ENCODE peak calls at places on chromosomes 11 and 22, in six cellular contexts. One of them, this sample, is unnamed.
A peak's percentile ranks its signal among the peaks of the same experiment; 100 is the strongest.

GRCh38 chr22:22802346-22802970 is 85.2 kb upstream of the IGLL5 start:
- DNase-seq in K562: peak; percentile 91
- DNase-seq in GM12892: no peak
- DNase-seq in HepG2: no peak
- DNase-seq in GM12878: no peak
- DNase-seq in H1: peak; percentile 42
- DNase-seq in this sample: no peak

GRCh38 chr11:111700186-111700585 is 66.0 kb downstream of the PPP2R1B start:
- DNase-seq in K562: peak; percentile 10
- DNase-seq in GM12892: no peak
- DNase-seq in HepG2: no peak
- DNase-seq in GM12878: no peak
- DNase-seq in H1: no peak
- DNase-seq in this sample: no peak

GRCh38 chr11:23932485-23932898 is 564.4 kb upstream of the LUZP2 start:
- DNase-seq in K562: no peak
- DNase-seq in GM12892: no peak
- DNase-seq in HepG2: no peak
- DNase-seq in GM12878: no peak
- DNase-seq in H1: no peak
- DNase-seq in this sample: no peak

GRCh38 chr22:47034905-47035419 is 272.5 kb downstream of the TBC1D22A start:
- DNase-seq in K562: no peak
- DNase-seq in GM12892: no peak
- DNase-seq in HepG2: no peak
- DNase-seq in GM12878: no peak
- DNase-seq in H1: no peak
- DNase-seq in this sample: no peak

GRCh38 chr11:61609970-61610347 is 29.1 kb upstream of the SYT7 start:
- DNase-seq in K562: no peak
- DNase-seq in GM12892: no peak
- DNase-seq in HepG2: no peak
- DNase-seq in GM12878: no peak
- DNase-seq in H1: no peak
- DNase-seq in this sample: no peak

GRCh38 chr11:67640021-67640757 is 626 bp upstream of the TBX10 start:
- DNase-seq in K562: peak; percentile 73
- DNase-seq in GM12892: peak; percentile 77
- DNase-seq in HepG2: peak; percentile 55
- DNase-seq in GM12878: no peak
- DNase-seq in H1: peak; percentile 89
- DNase-seq in this sample: no peak

GRCh38 chr11:69320756-69321741 is 27.1 kb downstream of the MYEOV start:
- DNase-seq in K562: no peak
- DNase-seq in GM12892: no peak
- DNase-seq in HepG2: no peak
- DNase-seq in GM12878: no peak
- DNase-seq in H1: no peak
- DNase-seq in this sample: no peak

GRCh38 chr22:43273902-43274484 is 69.2 kb downstream of the SCUBE1 start:
- DNase-seq in K562: peak; percentile 69
- DNase-seq in GM12892: peak; percentile 71
- DNase-seq in HepG2: peak; percentile 47
- DNase-seq in GM12878: peak; percentile 13
- DNase-seq in H1: peak; percentile 69
- DNase-seq in this sample: peak; percentile 71

GRCh38 chr11:130188585-130189347 is 29.2 kb downstream of the ST14 start:
- DNase-seq in K562: no peak
- DNase-seq in GM12892: no peak
- DNase-seq in HepG2: no peak
- DNase-seq in GM12878: no peak
- DNase-seq in H1: no peak
- DNase-seq in this sample: no peak

GRCh38 chr11:100757636-100758035 is 70.5 kb downstream of the ARHGAP42 start:
- DNase-seq in K562: no peak
- DNase-seq in GM12892: no peak
- DNase-seq in HepG2: no peak
- DNase-seq in GM12878: no peak
- DNase-seq in H1: no peak
- DNase-seq in this sample: no peak

GRCh38 chr11:77101043-77101537 is 1.6 kb upstream of the OMP start:
- DNase-seq in K562: peak; percentile 67
- DNase-seq in GM12892: no peak
- DNase-seq in HepG2: peak; percentile 41
- DNase-seq in GM12878: no peak
- DNase-seq in H1: no peak
- DNase-seq in this sample: peak; percentile 53

GRCh38 chr22:19203839-19204238 is 25.3 kb upstream of the SLC25A1 start:
- DNase-seq in K562: no peak
- DNase-seq in GM12892: no peak
- DNase-seq in HepG2: no peak
- DNase-seq in GM12878: no peak
- DNase-seq in H1: no peak
- DNase-seq in this sample: no peak

GRCh38 chr22:49083607-49084006 is 744.1 kb downstream of the BRD1 start:
- DNase-seq in K562: no peak
- DNase-seq in GM12892: no peak
- DNase-seq in HepG2: no peak
- DNase-seq in GM12878: no peak
- DNase-seq in H1: no peak
- DNase-seq in this sample: no peak

GRCh38 chr11:102513869-102514268 is 16.7 kb downstream of the MMP7 start:
- DNase-seq in K562: no peak
- DNase-seq in GM12892: no peak
- DNase-seq in HepG2: no peak
- DNase-seq in GM12878: no peak
- DNase-seq in H1: no peak
- DNase-seq in this sample: no peak

GRCh38 chr22:44074286-44074984 is 50.3 kb downstream of the PARVB start:
- DNase-seq in K562: no peak
- DNase-seq in GM12892: no peak
- DNase-seq in HepG2: no peak
- DNase-seq in GM12878: no peak
- DNase-seq in H1: no peak
- DNase-seq in this sample: no peak

GRCh38 chr11:70551323-70552166 is 153.2 kb downstream of the CTTN start:
- DNase-seq in K562: no peak
- DNase-seq in GM12892: no peak
- DNase-seq in HepG2: no peak
- DNase-seq in GM12878: no peak
- DNase-seq in H1: no peak
- DNase-seq in this sample: no peak

DNA sequence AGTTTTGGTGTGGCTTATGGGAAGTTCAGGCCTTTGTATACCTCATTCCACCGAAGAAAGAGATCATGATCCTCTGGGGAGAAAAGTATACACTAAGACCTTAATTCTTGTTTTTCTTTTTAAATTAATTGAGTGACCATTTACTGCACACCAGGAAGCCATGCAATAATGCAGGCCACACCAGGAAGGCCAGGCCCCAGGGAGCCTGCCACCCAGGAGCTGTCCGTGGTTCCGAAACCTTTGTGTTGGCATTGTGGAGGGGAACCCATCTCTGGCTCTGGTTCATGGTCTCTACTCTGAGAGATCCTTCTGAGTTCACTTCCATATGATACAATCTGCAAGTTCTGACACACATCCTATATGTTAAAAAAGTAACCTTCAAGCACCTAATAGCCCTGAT is 291.8 kb downstream of the MIAT start:
- DNase-seq in K562: no peak
- DNase-seq in GM12892: no peak
- DNase-seq in HepG2: no peak
- DNase-seq in GM12878: no peak
- DNase-seq in H1: no peak
- DNase-seq in this sample: no peak
- TF ChIP-seq TAF1 in K562: no peak
- TF ChIP-seq TAF1 in GM12892: no peak
- TF ChIP-seq TAF1 in HepG2: no peak
- TF ChIP-seq TAF1 in GM12878: no peak
- TF ChIP-seq TAF1 in H1: no peak
- TF ChIP-seq TAF1 in this sample: no peak

GRCh38 chr11:65538232-65538914 is 13.5 kb downstream of the SCYL1 start:
- DNase-seq in K562: no peak
- DNase-seq in GM12892: no peak
- DNase-seq in HepG2: no peak
- DNase-seq in GM12878: no peak
- DNase-seq in H1: no peak
- DNase-seq in this sample: no peak
- TF ChIP-seq TAF1 in K562: no peak
- TF ChIP-seq TAF1 in GM12892: no peak
- TF ChIP-seq TAF1 in HepG2: no peak
- TF ChIP-seq TAF1 in GM12878: no peak
- TF ChIP-seq TAF1 in H1: no peak
- TF ChIP-seq TAF1 in this sample: no peak

DNA sequence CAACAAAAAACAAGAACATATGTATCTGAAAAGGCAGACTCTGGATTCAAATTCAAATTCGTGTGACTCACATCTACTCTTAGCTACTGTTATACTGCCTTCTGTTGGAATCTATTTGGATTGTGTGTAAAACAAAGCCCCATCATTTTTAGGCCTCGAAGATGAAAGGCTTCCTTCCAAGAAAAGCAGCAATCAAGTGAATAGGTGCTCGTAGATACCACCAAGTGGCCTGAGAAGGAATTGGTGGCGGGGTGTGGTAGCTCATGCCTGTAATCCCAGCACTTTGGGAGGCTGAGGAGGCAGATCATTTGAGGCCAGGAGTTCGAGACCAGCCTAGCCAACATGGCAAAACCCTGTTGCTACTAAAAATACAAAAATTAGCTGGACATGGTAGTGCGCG is 4.2 kb downstream of the GRAMD1B start:
- DNase-seq in K562: peak; percentile 22
- DNase-seq in GM12892: no peak
- DNase-seq in HepG2: no peak
- DNase-seq in GM12878: no peak
- DNase-seq in H1: no peak
- DNase-seq in this sample: no peak
- TF ChIP-seq TAF1 in K562: no peak
- TF ChIP-seq TAF1 in GM12892: no peak
- TF ChIP-seq TAF1 in HepG2: no peak
- TF ChIP-seq TAF1 in GM12878: no peak
- TF ChIP-seq TAF1 in H1: no peak
- TF ChIP-seq TAF1 in this sample: no peak

GRCh38 chr11:122167100-122167499 is 51.1 kb upstream of the BLID start:
- DNase-seq in K562: no peak
- DNase-seq in GM12892: no peak
- DNase-seq in HepG2: no peak
- DNase-seq in GM12878: no peak
- DNase-seq in H1: no peak
- DNase-seq in this sample: no peak
- TF ChIP-seq TAF1 in K562: no peak
- TF ChIP-seq TAF1 in GM12892: no peak
- TF ChIP-seq TAF1 in HepG2: no peak
- TF ChIP-seq TAF1 in GM12878: no peak
- TF ChIP-seq TAF1 in H1: no peak
- TF ChIP-seq TAF1 in this sample: no peak

GRCh38 chr11:12175694-12176241 is 65.4 kb downstream of the MICAL2 start:
- DNase-seq in K562: no peak
- DNase-seq in GM12892: no peak
- DNase-seq in HepG2: no peak
- DNase-seq in GM12878: no peak
- DNase-seq in H1: no peak
- DNase-seq in this sample: no peak
- TF ChIP-seq TAF1 in K562: no peak
- TF ChIP-seq TAF1 in GM12892: no peak
- TF ChIP-seq TAF1 in HepG2: no peak
- TF ChIP-seq TAF1 in GM12878: no peak
- TF ChIP-seq TAF1 in H1: no peak
- TF ChIP-seq TAF1 in this sample: no peak

GRCh38 chr11:129012880-129013279 is 70.2 kb upstream of the TP53AIP1 start:
- DNase-seq in K562: no peak
- DNase-seq in GM12892: no peak
- DNase-seq in HepG2: no peak
- DNase-seq in GM12878: no peak
- DNase-seq in H1: no peak
- DNase-seq in this sample: no peak
- TF ChIP-seq TAF1 in K562: no peak
- TF ChIP-seq TAF1 in GM12892: no peak
- TF ChIP-seq TAF1 in HepG2: no peak
- TF ChIP-seq TAF1 in GM12878: no peak
- TF ChIP-seq TAF1 in H1: no peak
- TF ChIP-seq TAF1 in this sample: no peak

DNA sequence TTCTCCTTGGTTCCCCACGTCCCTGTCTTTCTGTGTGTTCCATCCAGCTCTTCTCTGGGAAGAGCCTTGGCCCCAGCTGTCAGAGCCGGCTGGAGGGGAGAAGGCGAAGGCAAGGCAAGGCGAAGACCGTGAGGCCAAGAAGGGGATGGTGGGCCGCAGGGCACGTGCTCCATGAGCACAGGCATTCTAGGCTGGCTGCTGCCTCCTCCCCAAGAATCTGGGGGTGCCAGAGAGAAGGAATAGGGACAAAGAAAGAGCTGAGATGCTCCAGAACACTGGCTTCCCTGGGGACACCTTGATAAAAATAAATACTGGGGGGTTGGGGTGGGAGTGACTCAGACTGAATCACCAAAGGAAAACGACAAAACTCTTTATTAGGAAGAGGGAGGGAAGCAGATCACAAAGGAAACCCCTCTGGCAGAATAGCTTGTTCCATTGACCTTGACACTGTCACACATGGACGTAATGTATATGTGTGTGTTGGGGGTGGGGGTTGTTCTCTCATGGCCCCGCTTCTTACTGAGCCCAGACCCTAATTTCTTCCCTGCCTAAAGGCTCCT is 52.5 kb downstream of the NECTIN1 start:
- DNase-seq in K562: no peak
- DNase-seq in GM12892: no peak
- DNase-seq in HepG2: no peak
- DNase-seq in GM12878: no peak
- DNase-seq in H1: no peak
- DNase-seq in this sample: no peak
- TF ChIP-seq TAF1 in K562: no peak
- TF ChIP-seq TAF1 in GM12892: no peak
- TF ChIP-seq TAF1 in HepG2: no peak
- TF ChIP-seq TAF1 in GM12878: no peak
- TF ChIP-seq TAF1 in H1: no peak
- TF ChIP-seq TAF1 in this sample: no peak